ENCODE peak calls at places on chromosomes 13 and 19, in eight cellular contexts. D, X, L, U, F, N, Z and I are unnamed samples. For H3K4me1, the result is how much of the 10 kb centered on the place peaks cover.

GRCh38 chr19:41195675-41196497 is 2.9 kb downstream of the CYP2S1 start:
- DNase-seq in D (no peak), X (no peak), L (no peak), U (no peak), F (no peak), N (no peak), Z (no peak), I (no peak)

GRCh38 chr13:113647351-113648217 is 10.4 kb downstream of the ATP4B start:
- DNase-seq in D (peak), X (peak), L (peak), U (peak), F (no peak), N (no peak), Z (no peak), I (no peak)

GRCh38 chr13:65724261-65724660 is 1505.9 kb downstream of the PCDH9 start:
- DNase-seq in D (no peak), X (no peak), L (no peak), U (no peak), F (no peak), N (peak), Z (no peak), I (no peak)

GRCh38 chr13:50133277-50133953 is 118.2 kb downstream of the KCNRG start:
- DNase-seq in D (no peak), X (no peak), L (no peak), U (peak), F (no peak), N (no peak), Z (no peak), I (no peak)

GRCh38 chr13:50282016-50282415 is 266.8 kb downstream of the KCNRG start:
- DNase-seq in D (no peak), X (no peak), L (no peak), U (no peak), F (no peak), N (no peak), Z (no peak), I (no peak)

GRCh38 chr19:3606690-3607289 is at the start of gene TBXA2R:
- DNase-seq in D (peak), X (peak), L (no peak), U (peak), F (no peak), N (no peak), Z (peak), I (no peak)

GRCh38 chr13:83620535-83621220 is 261.6 kb downstream of the SLITRK1 start:
- DNase-seq in D (no peak), X (no peak), L (no peak), U (no peak), F (no peak), N (no peak), Z (no peak), I (no peak)

GRCh38 chr13:102333320-102334181 is 68.3 kb downstream of the FGF14 start:
- DNase-seq in D (no peak), X (no peak), L (no peak), U (no peak), F (no peak), N (no peak), Z (no peak), I (no peak)

GRCh38 chr13:52786747-52787146 is 47.1 kb upstream of the CNMD start:
- DNase-seq in D (no peak), X (no peak), L (no peak), U (no peak), F (no peak), N (no peak), Z (no peak), I (no peak)

GRCh38 chr13:112766336-112766735 is 76.5 kb downstream of the ATP11A start:
- DNase-seq in D (no peak), X (no peak), L (no peak), U (no peak), F (no peak), N (peak), Z (no peak), I (no peak)

GRCh38 chr19:38543807-38544568 is 73.8 kb downstream of the MAP4K1 start:
- DNase-seq in D (peak), X (peak), L (no peak), U (no peak), F (no peak), N (no peak), Z (peak), I (peak)

GRCh38 chr13:25190256-25190655 is 18.2 kb upstream of the AMER2 start:
- DNase-seq in D (no peak), X (no peak), L (no peak), U (no peak), F (no peak), N (no peak), Z (no peak), I (no peak)

GRCh38 chr13:29767006-29767405 is 83.4 kb downstream of the UBL3 start:
- DNase-seq in D (no peak), X (no peak), L (no peak), U (no peak), F (no peak), N (no peak), Z (no peak), I (no peak)

DNA sequence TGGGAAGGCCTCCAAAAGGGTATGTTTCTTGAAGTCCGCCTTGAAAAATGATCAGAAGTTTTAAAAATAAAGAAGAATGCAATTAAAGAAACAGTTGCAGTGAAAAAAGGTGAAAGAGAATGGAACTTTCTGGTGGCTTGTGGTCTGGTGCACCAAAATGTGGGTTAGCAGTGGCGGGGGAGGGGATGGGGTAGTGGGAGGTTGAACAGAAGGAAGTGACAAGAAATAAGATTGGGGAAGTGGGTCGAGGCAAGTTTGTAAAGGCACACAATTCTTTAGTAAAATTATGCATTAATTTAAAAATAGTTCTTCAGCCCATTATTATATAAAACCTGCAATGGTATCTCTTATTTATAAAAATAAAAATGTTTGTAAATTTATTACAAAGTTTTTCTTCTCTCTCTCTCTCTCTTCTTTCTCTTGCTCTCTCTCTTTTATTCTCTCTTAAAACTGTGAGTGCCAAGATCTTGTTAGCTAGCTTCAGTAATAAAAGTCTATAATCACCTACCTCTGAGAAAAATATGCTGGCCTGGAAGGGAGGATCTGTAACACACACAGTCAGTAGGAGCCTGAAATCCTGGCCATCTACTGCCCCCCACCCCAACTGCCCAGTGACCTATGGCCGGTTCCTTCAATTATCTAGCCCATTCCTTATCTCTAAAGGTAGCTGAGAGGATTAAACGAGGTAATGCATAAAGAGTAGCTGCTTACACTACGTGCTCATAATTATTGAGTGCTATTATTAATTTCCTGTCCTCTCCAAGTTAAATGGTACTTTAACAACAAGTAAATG is 2.2 kb downstream of the LCP1 start:
- DNase-seq in D (no peak), X (no peak), L (no peak), U (no peak), F (no peak), N (peak), Z (no peak), I (no peak)
- H3K4me1 ChIP-seq in D (under half), X (under half), L (under half), U (under half), F (under half), N (half or more), Z (under half), I (under half)

GRCh38 chr19:19274716-19275115 is 1.6 kb upstream of the TM6SF2 start:
- DNase-seq in D (no peak), X (no peak), L (no peak), U (no peak), F (no peak), N (no peak), Z (no peak), I (no peak)

GRCh38 chr19:19274146-19274545 is 1.0 kb upstream of the TM6SF2 start:
- DNase-seq in D (no peak), X (no peak), L (no peak), U (no peak), F (no peak), N (no peak), Z (no peak), I (no peak)

GRCh38 chr19:19269952-19270694 is 3.0 kb downstream of the TM6SF2 start:
- DNase-seq in D (no peak), X (no peak), L (no peak), U (no peak), F (no peak), N (no peak), Z (no peak), I (no peak)

GRCh38 chr19:19270749-19271571 is 2.1 kb downstream of the TM6SF2 start:
- DNase-seq in D (no peak), X (no peak), L (no peak), U (no peak), F (no peak), N (no peak), Z (no peak), I (no peak)

DNA sequence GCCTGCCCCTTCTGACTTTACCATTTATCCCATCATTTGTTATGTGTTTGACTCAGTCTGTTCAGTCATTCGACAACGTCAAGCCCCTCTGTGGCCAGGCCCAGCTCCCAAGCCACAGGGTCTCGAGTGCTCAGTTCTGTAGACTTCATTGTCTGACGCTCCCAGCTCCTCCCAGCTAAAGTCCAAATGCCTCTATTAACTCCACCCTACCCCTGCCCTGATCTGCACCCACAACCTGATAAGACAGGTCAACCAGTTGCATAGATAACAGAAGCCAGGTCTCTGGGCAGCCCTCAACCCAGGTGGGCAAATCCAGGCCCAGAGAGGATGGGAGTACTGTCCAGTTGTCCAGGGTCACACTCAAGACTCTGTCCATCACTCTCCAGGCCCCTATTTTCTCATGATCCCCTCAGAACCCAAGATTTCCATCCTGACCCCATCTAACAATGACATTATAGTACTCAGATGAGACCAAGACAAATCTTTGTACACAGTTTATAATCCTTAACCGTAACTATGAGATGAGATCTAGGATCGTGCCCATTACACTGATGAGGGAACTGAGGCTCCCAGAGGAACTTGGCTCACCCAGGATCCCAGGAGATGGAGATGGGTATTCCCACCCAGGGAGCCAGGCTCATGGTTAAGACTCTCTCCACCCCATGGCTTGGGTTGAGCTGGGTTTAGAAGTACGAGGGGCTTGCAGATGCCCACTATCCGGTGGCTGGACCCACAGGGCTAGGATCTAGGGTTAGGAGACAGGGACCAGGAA is 1.1 kb downstream of the TM6SF2 start:
- DNase-seq in D (no peak), X (no peak), L (no peak), U (no peak), F (no peak), N (no peak), Z (no peak), I (no peak)
- H3K4me3 ChIP-seq in D (no peak), X (no peak), L (no peak), U (no peak), F (no peak), N (no peak), Z (peak), I (peak)

DNA sequence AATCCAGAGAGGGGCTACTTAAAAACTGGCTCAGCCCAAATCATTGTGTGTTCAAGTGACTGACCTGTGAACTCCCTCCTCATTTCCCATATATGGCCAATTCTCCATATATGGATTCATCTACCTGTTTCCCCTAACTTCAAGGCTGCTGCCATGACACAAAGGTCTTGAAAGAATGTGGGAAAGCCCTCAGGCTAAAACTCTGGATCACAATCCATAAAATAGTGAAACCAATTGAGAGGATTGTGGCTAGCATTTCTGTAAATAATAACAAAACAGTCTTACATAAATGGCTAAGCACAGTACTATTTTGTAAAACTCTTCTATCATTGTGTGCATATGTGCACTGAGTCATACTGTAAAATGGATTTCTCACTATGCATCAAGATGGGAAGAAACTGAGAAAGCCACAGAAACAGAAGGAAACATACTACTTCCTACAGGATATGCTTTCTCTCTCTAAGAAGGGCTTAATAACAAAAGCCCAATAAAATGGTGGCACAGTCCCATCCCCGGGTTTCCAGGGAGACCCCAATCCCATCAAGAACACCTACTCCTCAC is 80.5 kb downstream of the FOXO1 start:
- DNase-seq in D (no peak), X (no peak), L (no peak), U (no peak), F (no peak), N (no peak), Z (no peak), I (peak)
- H3K4me1 ChIP-seq in D (half or more), X (under half), L (under half), U (half or more), F (half or more), N (under half), Z (under half), I (under half)

GRCh38 chr13:79075703-79076102 is 330.4 kb downstream of the RBM26 start:
- DNase-seq in D (no peak), X (no peak), L (no peak), U (no peak), F (no peak), N (no peak), Z (no peak), I (no peak)

GRCh38 chr13:79070343-79070974 is 335.6 kb downstream of the RBM26 start:
- DNase-seq in D (no peak), X (no peak), L (no peak), U (no peak), F (no peak), N (no peak), Z (no peak), I (no peak)
- H3K4me3 ChIP-seq in D (no peak), X (no peak), L (no peak), U (no peak), F (no peak), N (no peak), Z (no peak), I (no peak)

DNA sequence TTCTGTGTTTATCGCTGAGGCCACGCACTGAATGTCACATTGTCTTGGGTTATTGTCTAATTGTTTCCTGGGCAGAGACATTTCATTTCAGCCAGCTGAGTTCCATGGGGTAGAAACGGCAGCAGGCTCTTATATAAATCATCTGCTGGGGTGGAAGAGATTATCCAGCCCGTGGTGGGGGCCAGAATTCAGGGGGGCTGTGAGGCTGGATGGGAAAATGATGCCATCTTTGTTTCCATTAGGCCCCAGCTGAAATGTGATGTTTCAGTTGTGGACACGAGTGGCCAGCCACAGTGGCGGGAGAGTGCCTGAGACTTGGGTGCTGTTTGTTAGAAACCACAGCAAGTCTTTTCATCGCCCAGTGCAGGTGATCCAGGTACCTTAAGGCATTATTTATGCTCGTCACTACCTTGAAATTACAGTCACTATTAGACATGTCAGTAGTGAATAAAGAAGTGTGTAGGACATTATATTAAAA is 82.6 kb upstream of the TM9SF2 start:
- DNase-seq in D (no peak), X (no peak), L (peak), U (no peak), F (no peak), N (no peak), Z (no peak), I (peak)
- H3K4me1 ChIP-seq in D (under half), X (under half), L (under half), U (under half), F (under half), N (half or more), Z (under half), I (under half)

GRCh38 chr13:45768668-45769067 is 66.5 kb downstream of the CBY2 start:
- DNase-seq in D (no peak), X (no peak), L (no peak), U (no peak), F (no peak), N (no peak), Z (no peak), I (no peak)
- H3K4me3 ChIP-seq in D (no peak), X (no peak), L (no peak), U (no peak), F (no peak), N (no peak), Z (no peak), I (no peak)

GRCh38 chr19:32896516-32897214 is 27.1 kb upstream of the SLC7A9 start:
- DNase-seq in D (no peak), X (no peak), L (no peak), U (no peak), F (no peak), N (no peak), Z (no peak), I (no peak)
- H3K4me1 ChIP-seq in D (under half), X (under half), L (under half), U (under half), F (under half), N (under half), Z (under half), I (under half)

DNA sequence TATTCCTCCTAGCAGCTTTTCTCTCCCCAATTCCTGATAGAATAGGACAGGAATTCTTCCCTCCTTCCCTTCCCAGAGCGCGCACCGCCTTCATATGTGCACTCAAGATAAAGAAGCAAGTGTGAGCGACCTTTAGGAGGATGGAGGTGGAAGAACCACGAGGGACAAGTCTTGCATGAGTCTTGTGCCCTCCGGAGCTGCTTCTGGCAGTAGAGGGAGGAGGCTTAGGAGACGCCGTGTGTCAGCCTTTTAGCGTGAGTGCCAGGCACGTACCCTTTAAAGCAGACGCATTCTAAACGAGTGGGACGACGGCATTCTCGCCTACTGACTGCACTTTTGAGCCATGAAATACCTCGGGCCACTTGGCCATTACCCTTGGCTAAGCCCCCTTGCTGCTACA is 95.4 kb upstream of the RAP2A start:
- DNase-seq in D (no peak), X (no peak), L (no peak), U (no peak), F (no peak), N (no peak), Z (no peak), I (no peak)
- H3K4me3 ChIP-seq in D (no peak), X (no peak), L (no peak), U (no peak), F (no peak), N (no peak), Z (no peak), I (no peak)

DNA sequence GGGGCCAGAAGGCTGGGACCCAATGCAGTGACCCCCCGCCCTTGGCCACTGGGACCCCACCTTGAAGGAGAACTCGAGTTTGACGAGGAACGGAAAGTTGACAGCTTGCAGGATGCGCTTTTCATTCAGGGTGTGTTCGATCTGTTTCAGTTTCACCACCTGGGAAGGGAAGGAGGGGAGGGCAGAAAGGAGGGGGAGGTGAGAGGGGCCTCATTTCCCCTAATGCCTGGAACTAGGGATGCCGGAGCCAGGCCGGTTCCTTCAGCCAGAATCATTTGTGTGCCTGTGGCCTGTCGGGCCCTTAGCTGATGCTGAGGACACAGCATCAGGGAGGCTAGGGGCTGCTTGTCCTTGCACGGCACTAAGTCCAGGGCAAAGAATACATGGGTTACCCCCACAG is 12.2 kb upstream of the SAMD1 start:
- DNase-seq in D (no peak), X (no peak), L (no peak), U (no peak), F (no peak), N (no peak), Z (no peak), I (no peak)
- H3K4me1 ChIP-seq in D (under half), X (under half), L (under half), U (under half), F (under half), N (under half), Z (under half), I (under half)